ENCODE peak calls at places on chromosomes 5 and 9, in seven cellular contexts. V is A549, F is Caco-2, R is fibroblast of mammary gland, O is dorsolateral prefrontal cortex, P is fibroblast of lung, B is mucosa of descending colon. N is an unnamed sample.

GRCh38 chr9:96071245-96072124 is 196.0 kb downstream of the ERCC6L2 start:
- DNase-seq in B (peak; percentile 31), F (peak; percentile 54), V (peak; percentile 58), P (peak; percentile 15), R (peak; percentile 55), O (no peak), N (no peak)

GRCh38 chr5:58666141-58666540 is 83.3 kb downstream of the RAB3C start:
- DNase-seq in O (no peak), F (no peak), B (no peak), P (no peak), V (no peak), R (no peak), N (no peak)

GRCh38 chr5:126949475-126949874 is 80.9 kb downstream of the MARCHF3 start:
- DNase-seq in O (no peak), B (no peak), R (no peak), P (no peak), F (no peak), V (no peak), N (no peak)

GRCh38 chr5:130109152-130109551 is 204.9 kb downstream of the CHSY3 start:
- DNase-seq in O (no peak), P (peak; percentile 36), R (peak; percentile 58), F (no peak), B (no peak), V (peak; percentile 50), N (peak; percentile 65)

GRCh38 chr9:115717711-115718173 is 435.8 kb upstream of the PAPPA start:
- DNase-seq in R (no peak), F (no peak), V (no peak), O (no peak), B (no peak), P (peak; percentile 89), N (peak; percentile 46)

GRCh38 chr5:75568202-75568601 is 43.1 kb upstream of the ANKDD1B start:
- DNase-seq in V (no peak), F (no peak), P (no peak), O (no peak), R (no peak), B (no peak), N (no peak)

GRCh38 chr9:3963266-3964019 is 336.4 kb downstream of the GLIS3 start:
- DNase-seq in B (peak; percentile 29), F (no peak), V (peak; percentile 44), R (peak; percentile 94), P (peak; percentile 86), O (no peak), N (peak; percentile 86)

GRCh38 chr5:12237837-12238575 is 333.8 kb upstream of the CTNND2 start:
- DNase-seq in P (no peak), F (no peak), B (no peak), O (no peak), R (no peak), V (no peak), N (no peak)

GRCh38 chr9:129326061-129327005 is 148.3 kb upstream of the IER5L start:
- DNase-seq in P (no peak), B (no peak), V (no peak), F (no peak), R (no peak), O (no peak), N (no peak)

GRCh38 chr9:112158629-112159228 is 16.4 kb downstream of the SUSD1 start:
- DNase-seq in P (no peak), R (no peak), B (no peak), F (no peak), O (no peak), V (no peak), N (no peak)

GRCh38 chr9:81318571-81318970 is 370.8 kb downstream of the TLE1 start:
- DNase-seq in F (no peak), R (peak; percentile 52), O (no peak), V (peak; percentile 51), P (peak; percentile 78), B (no peak), N (peak; percentile 10)

GRCh38 chr9:110099236-110099741 is 108.7 kb downstream of the C9orf152 start:
- DNase-seq in F (no peak), O (no peak), B (no peak), V (no peak), P (peak; percentile 92), R (peak; percentile 92), N (peak; percentile 95)

GRCh38 chr9:94082956-94083355 is 1.3 kb upstream of the PTPDC1 start:
- DNase-seq in F (no peak), R (peak; percentile 17), P (no peak), V (no peak), B (no peak), O (no peak), N (peak; percentile 41)

GRCh38 chr5:9376363-9377117 is 169.3 kb downstream of the SEMA5A start:
- DNase-seq in V (no peak), R (peak; percentile 33), P (no peak), F (no peak), B (no peak), O (no peak), N (no peak)

GRCh38 chr9:24545285-24545684 is 412 bp downstream of the IZUMO3 start:
- DNase-seq in F (no peak), R (no peak), P (no peak), V (no peak), O (no peak), B (no peak), N (no peak)

GRCh38 chr5:126866837-126867236 is 89.9 kb downstream of the LMNB1 start:
- DNase-seq in O (no peak), F (no peak), P (no peak), R (no peak), B (no peak), V (no peak), N (no peak)

GRCh38 chr5:82330506-82330905 is 52.4 kb upstream of the RPS23 start:
- DNase-seq in F (no peak), B (no peak), V (no peak), R (no peak), O (no peak), P (no peak), N (no peak)

GRCh38 chr5:57539281-57539701 is 56.7 kb upstream of the ACTBL2 start:
- DNase-seq in R (peak; percentile 67), B (no peak), F (no peak), V (no peak), O (no peak), P (peak; percentile 58), N (no peak)

GRCh38 chr5:157827429-157827828 is 31.5 kb downstream of the CLINT1 start:
- DNase-seq in R (peak; percentile 71), P (peak; percentile 54), F (no peak), O (no peak), B (no peak), V (no peak), N (peak; percentile 64)

GRCh38 chr5:36876965-36877666 is 547 bp downstream of the NIPBL start:
- DNase-seq in R (peak; percentile 49), F (peak; percentile 69), B (peak; percentile 69), V (peak; percentile 71), O (peak; percentile 66), P (peak; percentile 67), N (peak; percentile 62)

GRCh38 chr5:163506726-163507125 is 1.3 kb downstream of the MAT2B start:
- DNase-seq in F (no peak), V (no peak), O (no peak), B (no peak), P (peak; percentile 75), R (peak; percentile 75), N (peak; percentile 56)

GRCh38 chr5:89313044-89313443 is 430.1 kb upstream of the MEF2C start:
- DNase-seq in F (no peak), O (no peak), P (peak; percentile 93), R (peak; percentile 86), B (no peak), V (no peak), N (peak; percentile 46)

GRCh38 chr9:108761530-108762347 is 94.0 kb downstream of the ACTL7B start:
- DNase-seq in F (peak; percentile 48), P (peak; percentile 25), R (peak; percentile 67), B (peak; percentile 67), V (peak; percentile 50), O (peak; percentile 65), N (peak; percentile 77)

GRCh38 chr9:125977223-125977622 is 230.1 kb downstream of the PBX3 start:
- DNase-seq in B (no peak), V (no peak), O (no peak), F (no peak), P (peak; percentile 32), R (no peak), N (peak; percentile 16)

GRCh38 chr5:178548751-178549150 is 41.4 kb downstream of the COL23A1 start:
- DNase-seq in F (no peak), R (no peak), V (no peak), O (no peak), P (peak; percentile 7), B (no peak), N (no peak)

GRCh38 chr5:142014911-142015584 is 2.2 kb upstream of the GNPDA1 start:
- DNase-seq in O (no peak), P (peak; percentile 73), B (peak; percentile 79), F (no peak), V (peak; percentile 63), R (peak; percentile 69), N (peak; percentile 68)

GRCh38 chr5:142011572-142012185 is 1.1 kb downstream of the GNPDA1 start:
- DNase-seq in R (no peak), B (no peak), F (no peak), P (no peak), O (no peak), V (no peak), N (no peak)

GRCh38 chr5:142013734-142014495 is 1.1 kb upstream of the GNPDA1 start:
- DNase-seq in R (peak; percentile 93), B (peak; percentile 35), F (no peak), O (no peak), V (peak; percentile 46), P (peak; percentile 54), N (peak; percentile 63)

GRCh38 chr5:142012186-142012785 is 541 bp downstream of the GNPDA1 start:
- DNase-seq in R (peak; percentile 65), O (peak; percentile 76), P (no peak), F (no peak), V (peak; percentile 71), B (peak; percentile 64), N (peak; percentile 57)

GRCh38 chr5:142012792-142013388 is at the start of gene GNPDA1:
- DNase-seq in R (peak; percentile 77), B (peak; percentile 84), O (peak; percentile 78), F (peak; percentile 79), P (peak; percentile 67), V (peak; percentile 70), N (peak; percentile 75)
- TF ChIP-seq CTCF in R (no peak), B (no peak), O (peak; percentile 11), F (no peak), P (no peak), V (no peak), N (no peak)

GRCh38 chr9:127347831-127348699 is 48.9 kb upstream of the SLC2A8 start:
- DNase-seq in P (peak; percentile 35), B (no peak), R (peak; percentile 77), F (no peak), V (peak; percentile 71), O (no peak), N (peak; percentile 82)
- TF ChIP-seq CTCF in P (peak; percentile 79), B (no peak), R (peak; percentile 79), F (peak; percentile 8), V (peak; percentile 73), O (peak; percentile 35), N (peak; percentile 78)

DNA sequence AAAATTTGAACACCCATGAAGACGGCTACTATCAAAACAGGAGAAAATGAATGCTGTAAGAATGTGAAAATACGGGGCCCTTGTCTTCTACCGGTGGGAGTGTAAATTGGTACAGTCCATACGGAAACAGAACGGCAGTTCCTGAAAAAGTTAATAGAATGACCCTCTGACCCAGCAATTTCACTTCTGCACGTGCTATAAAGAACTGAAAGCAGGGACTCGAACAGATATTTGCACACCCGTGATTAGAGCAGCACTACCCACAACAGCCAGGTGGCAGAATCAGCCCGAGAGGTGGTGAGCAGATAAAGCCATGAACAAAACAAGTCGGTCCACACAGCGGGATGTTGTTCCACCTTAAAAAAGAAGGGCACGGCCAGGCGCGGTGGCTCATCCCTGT is 22.6 kb upstream of the SLC12A7 start:
- DNase-seq in R (no peak), V (no peak), B (peak; percentile 61), O (no peak), F (no peak), P (no peak), N (no peak)
- TF ChIP-seq CTCF in R (no peak), V (no peak), B (no peak), O (no peak), F (no peak), P (peak; percentile 4), N (no peak)

GRCh38 chr9:72843525-72844439 is 109.1 kb downstream of the ALDH1A1 start:
- DNase-seq in R (no peak), V (peak; percentile 77), F (no peak), O (no peak), B (no peak), P (no peak), N (no peak)
- TF ChIP-seq CTCF in R (peak; percentile 29), V (peak; percentile 31), F (no peak), O (no peak), B (no peak), P (no peak), N (no peak)

N was measured in fibroblast of the aortic adventitia.